ENCODE peak calls at places on chromosomes 5 and 9, in seven cellular contexts. One of them, this sample, is unnamed.

GRCh38 chr5:163889369-163889768 is 383.9 kb downstream of the MAT2B start:
- DNase-seq in HepG2: no peak
- DNase-seq in HCT116: no peak
- DNase-seq in GM23338: no peak
- DNase-seq in K562: no peak
- DNase-seq in A549: no peak
- DNase-seq in HL-60: peak; percentile 22
- DNase-seq in this sample: no peak

GRCh38 chr5:14914603-14915277 is 43.2 kb upstream of the ANKH start:
- DNase-seq in GM23338: no peak
- DNase-seq in HepG2: no peak
- DNase-seq in K562: no peak
- DNase-seq in HCT116: no peak
- DNase-seq in HL-60: no peak
- DNase-seq in A549: no peak
- DNase-seq in this sample: no peak

GRCh38 chr5:12385095-12385494 is 480.8 kb upstream of the CTNND2 start:
- DNase-seq in HepG2: no peak
- DNase-seq in HCT116: no peak
- DNase-seq in GM23338: no peak
- DNase-seq in A549: no peak
- DNase-seq in HL-60: no peak
- DNase-seq in K562: no peak
- DNase-seq in this sample: no peak

GRCh38 chr5:102867999-102868662 is 113.0 kb downstream of the PAM start:
- DNase-seq in GM23338: no peak
- DNase-seq in K562: no peak
- DNase-seq in HepG2: no peak
- DNase-seq in HL-60: no peak
- DNase-seq in A549: no peak
- DNase-seq in HCT116: no peak
- DNase-seq in this sample: no peak

GRCh38 chr5:142015781-142016533 is 3.1 kb upstream of the GNPDA1 start:
- DNase-seq in HepG2: no peak
- DNase-seq in A549: no peak
- DNase-seq in K562: no peak
- DNase-seq in HCT116: no peak
- DNase-seq in HL-60: peak; percentile 72
- DNase-seq in GM23338: no peak
- DNase-seq in this sample: peak; percentile 71

GRCh38 chr5:178546675-178547033 is 43.5 kb downstream of the COL23A1 start:
- DNase-seq in K562: no peak
- DNase-seq in HepG2: no peak
- DNase-seq in HL-60: no peak
- DNase-seq in A549: no peak
- DNase-seq in HCT116: no peak
- DNase-seq in GM23338: no peak
- DNase-seq in this sample: no peak

GRCh38 chr5:57302643-57303042 is 128.8 kb downstream of the GPBP1 start:
- DNase-seq in K562: no peak
- DNase-seq in GM23338: no peak
- DNase-seq in A549: no peak
- DNase-seq in HepG2: no peak
- DNase-seq in HL-60: no peak
- DNase-seq in HCT116: no peak
- DNase-seq in this sample: no peak

GRCh38 chr5:55918097-55919035 is 67.2 kb downstream of the IL31RA start:
- DNase-seq in HCT116: no peak
- DNase-seq in HL-60: no peak
- DNase-seq in GM23338: no peak
- DNase-seq in A549: no peak
- DNase-seq in HepG2: no peak
- DNase-seq in K562: peak; percentile 25
- DNase-seq in this sample: no peak

GRCh38 chr5:148986636-148987035 is 76.2 kb downstream of the SH3TC2 start:
- DNase-seq in K562: no peak
- DNase-seq in GM23338: no peak
- DNase-seq in A549: no peak
- DNase-seq in HL-60: no peak
- DNase-seq in HCT116: no peak
- DNase-seq in HepG2: no peak
- DNase-seq in this sample: no peak

GRCh38 chr9:132193227-132194110 is 31.6 kb downstream of the NTNG2 start:
- DNase-seq in K562: no peak
- DNase-seq in GM23338: no peak
- DNase-seq in A549: no peak
- DNase-seq in HepG2: no peak
- DNase-seq in HCT116: no peak
- DNase-seq in HL-60: no peak
- DNase-seq in this sample: no peak

GRCh38 chr9:8284835-8285234 is 485.3 kb upstream of the DMAC1 start:
- DNase-seq in HepG2: no peak
- DNase-seq in A549: no peak
- DNase-seq in K562: no peak
- DNase-seq in GM23338: no peak
- DNase-seq in HL-60: no peak
- DNase-seq in HCT116: no peak
- DNase-seq in this sample: no peak

GRCh38 chr9:97923529-97924108 is 1.3 kb upstream of the TRMO start:
- DNase-seq in HCT116: peak; percentile 74
- DNase-seq in A549: peak; percentile 85
- DNase-seq in HL-60: peak; percentile 67
- DNase-seq in K562: peak; percentile 89
- DNase-seq in GM23338: peak; percentile 81
- DNase-seq in HepG2: peak; percentile 78
- DNase-seq in this sample: peak; percentile 64

GRCh38 chr9:35490910-35491465 is 1.1 kb downstream of the RUSC2 start:
- DNase-seq in HL-60: no peak
- DNase-seq in HCT116: no peak
- DNase-seq in HepG2: no peak
- DNase-seq in K562: peak; percentile 22
- DNase-seq in GM23338: peak; percentile 3
- DNase-seq in A549: peak; percentile 45
- DNase-seq in this sample: no peak

GRCh38 chr5:72237415-72237814 is 82.6 kb downstream of the MRPS27 start:
- DNase-seq in K562: peak; percentile 56
- DNase-seq in HepG2: no peak
- DNase-seq in HCT116: no peak
- DNase-seq in GM23338: no peak
- DNase-seq in HL-60: no peak
- DNase-seq in A549: no peak
- DNase-seq in this sample: no peak

GRCh38 chr5:132498686-132499271 is 8.2 kb upstream of the IRF1 start:
- DNase-seq in HCT116: no peak
- DNase-seq in HL-60: no peak
- DNase-seq in GM23338: no peak
- DNase-seq in A549: no peak
- DNase-seq in K562: no peak
- DNase-seq in HepG2: no peak
- DNase-seq in this sample: no peak

GRCh38 chr5:34585601-34586104 is 70.5 kb upstream of the RAI14 start:
- DNase-seq in HCT116: no peak
- DNase-seq in HL-60: no peak
- DNase-seq in HepG2: peak; percentile 89
- DNase-seq in A549: peak; percentile 97
- DNase-seq in GM23338: no peak
- DNase-seq in K562: no peak
- DNase-seq in this sample: peak; percentile 78

GRCh38 chr9:111961011-111961410 is 64.4 kb downstream of the UGCG start:
- DNase-seq in K562: no peak
- DNase-seq in HepG2: no peak
- DNase-seq in A549: no peak
- DNase-seq in GM23338: no peak
- DNase-seq in HL-60: no peak
- DNase-seq in HCT116: no peak
- DNase-seq in this sample: no peak

GRCh38 chr5:19986036-19986619 is 1.9 kb downstream of the CDH18 start:
- DNase-seq in HCT116: no peak
- DNase-seq in HL-60: no peak
- DNase-seq in A549: no peak
- DNase-seq in GM23338: no peak
- DNase-seq in HepG2: no peak
- DNase-seq in K562: no peak
- DNase-seq in this sample: no peak

GRCh38 chr5:38929838-38930237 is 84.0 kb downstream of the OSMR start:
- DNase-seq in K562: no peak
- DNase-seq in A549: no peak
- DNase-seq in HepG2: no peak
- DNase-seq in HL-60: no peak
- DNase-seq in GM23338: no peak
- DNase-seq in HCT116: no peak
- DNase-seq in this sample: no peak

GRCh38 chr5:72834919-72835318 is 18.5 kb downstream of the TNPO1 start:
- DNase-seq in HCT116: no peak
- DNase-seq in HepG2: no peak
- DNase-seq in A549: no peak
- DNase-seq in HL-60: no peak
- DNase-seq in GM23338: no peak
- DNase-seq in K562: no peak
- DNase-seq in this sample: no peak

GRCh38 chr5:109452661-109453060 is 42.9 kb upstream of the PJA2 start:
- DNase-seq in HCT116: no peak
- DNase-seq in GM23338: no peak
- DNase-seq in A549: no peak
- DNase-seq in K562: no peak
- DNase-seq in HepG2: no peak
- DNase-seq in HL-60: no peak
- DNase-seq in this sample: no peak

GRCh38 chr5:151923865-151924264 is 786 bp downstream of the GLRA1 start:
- DNase-seq in HepG2: no peak
- DNase-seq in HL-60: no peak
- DNase-seq in A549: peak; percentile 23
- DNase-seq in GM23338: peak; percentile 80
- DNase-seq in HCT116: no peak
- DNase-seq in K562: peak; percentile 22
- DNase-seq in this sample: no peak
- TF ChIP-seq CTCF in HepG2: peak; percentile 5
- TF ChIP-seq CTCF in HL-60: no peak
- TF ChIP-seq CTCF in A549: no peak
- TF ChIP-seq CTCF in GM23338: peak; percentile 69
- TF ChIP-seq CTCF in HCT116: peak; percentile 43
- TF ChIP-seq CTCF in K562: peak; percentile 28
- TF ChIP-seq CTCF in this sample: peak; percentile 75

DNA sequence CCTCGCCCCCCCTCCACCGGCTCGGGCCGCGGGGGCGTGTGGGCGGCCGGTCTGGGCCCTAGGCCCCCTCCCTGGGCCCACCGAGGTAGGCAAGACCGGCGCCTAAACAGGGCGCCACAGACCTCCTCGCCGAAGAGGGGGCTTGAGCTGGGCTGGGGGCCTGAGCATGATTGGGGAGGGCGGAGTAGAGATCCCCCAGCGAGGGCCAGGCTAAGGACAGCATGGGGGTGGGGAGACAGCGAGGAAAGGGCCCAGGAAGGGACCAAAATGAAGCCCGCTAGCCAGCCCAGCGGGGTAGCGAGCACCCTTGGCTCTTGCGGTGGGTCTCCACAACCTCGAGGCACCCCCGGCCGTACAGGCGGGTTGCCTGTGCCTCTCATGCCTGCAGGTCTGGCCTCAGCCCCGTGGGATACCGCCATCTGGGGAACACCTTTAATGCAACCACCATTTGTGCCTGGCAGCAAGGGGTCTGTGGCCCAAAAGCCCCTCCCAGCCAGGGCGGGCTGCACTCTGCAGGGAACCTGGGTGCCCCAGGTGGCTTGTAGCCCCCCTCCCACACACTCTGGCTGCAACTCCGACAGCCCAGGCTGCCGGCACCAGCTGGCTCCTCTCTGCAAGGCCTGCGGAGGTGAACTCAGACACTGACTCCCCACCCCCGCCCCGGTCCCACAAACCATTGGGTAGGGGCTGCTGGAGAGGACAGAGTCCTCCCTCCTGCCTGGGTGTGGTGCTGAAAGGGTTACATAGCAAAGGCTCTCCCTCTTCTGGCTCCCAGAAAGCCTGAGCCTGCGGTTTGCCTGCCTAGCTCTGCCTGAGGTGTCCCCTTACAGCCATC is 109.2 kb downstream of the PSD2 start:
- DNase-seq in HepG2: no peak
- DNase-seq in HCT116: no peak
- DNase-seq in HL-60: no peak
- DNase-seq in K562: no peak
- DNase-seq in GM23338: peak; percentile 82
- DNase-seq in A549: no peak
- DNase-seq in this sample: no peak
- TF ChIP-seq REST in HepG2: no peak
- TF ChIP-seq REST in HCT116: no peak
- TF ChIP-seq REST in HL-60: no peak
- TF ChIP-seq REST in K562: no peak
- TF ChIP-seq REST in GM23338: no peak
- TF ChIP-seq REST in A549: no peak
- TF ChIP-seq REST in this sample: no peak

GRCh38 chr5:113612060-113612496 is 98.6 kb downstream of the YTHDC2 start:
- DNase-seq in K562: peak; percentile 39
- DNase-seq in HL-60: no peak
- DNase-seq in HepG2: peak; percentile 7
- DNase-seq in A549: peak; percentile 35
- DNase-seq in HCT116: peak; percentile 13
- DNase-seq in GM23338: peak; percentile 60
- DNase-seq in this sample: no peak
- TF ChIP-seq CTCF in K562: peak; percentile 74
- TF ChIP-seq CTCF in HL-60: no peak
- TF ChIP-seq CTCF in HepG2: peak; percentile 70
- TF ChIP-seq CTCF in A549: peak; percentile 80
- TF ChIP-seq CTCF in HCT116: peak; percentile 73
- TF ChIP-seq CTCF in GM23338: peak; percentile 69
- TF ChIP-seq CTCF in this sample: peak; percentile 64

GRCh38 chr5:112690605-112691340 is 46.9 kb upstream of the APC start:
- DNase-seq in HCT116: no peak
- DNase-seq in HL-60: no peak
- DNase-seq in A549: no peak
- DNase-seq in K562: no peak
- DNase-seq in HepG2: no peak
- DNase-seq in GM23338: no peak
- DNase-seq in this sample: no peak

GRCh38 chr5:112691341-112691685 is 46.4 kb upstream of the APC start:
- DNase-seq in HepG2: no peak
- DNase-seq in K562: no peak
- DNase-seq in A549: no peak
- DNase-seq in GM23338: no peak
- DNase-seq in HL-60: no peak
- DNase-seq in HCT116: no peak
- DNase-seq in this sample: no peak

GRCh38 chr5:112691758-112692157 is 45.9 kb upstream of the APC start:
- DNase-seq in HepG2: peak; percentile 65
- DNase-seq in K562: peak; percentile 82
- DNase-seq in HCT116: no peak
- DNase-seq in GM23338: peak; percentile 81
- DNase-seq in A549: peak; percentile 68
- DNase-seq in HL-60: no peak
- DNase-seq in this sample: peak; percentile 20

GRCh38 chr5:112687306-112687705 is 50.4 kb upstream of the APC start:
- DNase-seq in HepG2: no peak
- DNase-seq in GM23338: peak; percentile 76
- DNase-seq in HL-60: no peak
- DNase-seq in A549: no peak
- DNase-seq in HCT116: no peak
- DNase-seq in K562: no peak
- DNase-seq in this sample: no peak

GRCh38 chr5:112689510-112689909 is 48.2 kb upstream of the APC start:
- DNase-seq in HepG2: no peak
- DNase-seq in A549: no peak
- DNase-seq in HL-60: no peak
- DNase-seq in K562: peak; percentile 56
- DNase-seq in HCT116: no peak
- DNase-seq in GM23338: no peak
- DNase-seq in this sample: no peak
- TF ChIP-seq REST in HepG2: no peak
- TF ChIP-seq REST in A549: no peak
- TF ChIP-seq REST in HL-60: no peak
- TF ChIP-seq REST in K562: no peak
- TF ChIP-seq REST in HCT116: no peak
- TF ChIP-seq REST in GM23338: no peak
- TF ChIP-seq REST in this sample: no peak

This sample was measured in Panc1.